ENCODE peak calls at places on chromosomes 3 and 15, in nine cellular contexts. One of them, this sample, is unnamed.

GRCh38 chr3:59774613-59775012 is 724.8 kb upstream of the CFAP20DC start:
- DNase-seq in PC-9: no peak
- DNase-seq in H9: no peak
- DNase-seq in HCT116: no peak
- DNase-seq in mesothelial cell of epicardium: no peak
- DNase-seq in Caco-2: no peak
- DNase-seq in endothelial cell: no peak
- DNase-seq in foreskin keratinocyte: peak
- DNase-seq in GM06990: no peak
- DNase-seq in this sample: no peak

GRCh38 chr15:53837263-53837662 is 77.8 kb upstream of the WDR72 start:
- DNase-seq in GM06990: no peak
- DNase-seq in Caco-2: no peak
- DNase-seq in foreskin keratinocyte: peak
- DNase-seq in endothelial cell: no peak
- DNase-seq in H9: no peak
- DNase-seq in HCT116: no peak
- DNase-seq in PC-9: no peak
- DNase-seq in mesothelial cell of epicardium: no peak
- DNase-seq in this sample: no peak

GRCh38 chr3:128095222-128095703 is 28.3 kb downstream of the RUVBL1 start:
- DNase-seq in HCT116: peak
- DNase-seq in GM06990: peak
- DNase-seq in Caco-2: peak
- DNase-seq in H9: peak
- DNase-seq in mesothelial cell of epicardium: peak
- DNase-seq in PC-9: peak
- DNase-seq in foreskin keratinocyte: peak
- DNase-seq in endothelial cell: peak
- DNase-seq in this sample: peak

GRCh38 chr3:126540342-126540849 is 16.4 kb downstream of the CHST13 start:
- DNase-seq in foreskin keratinocyte: peak
- DNase-seq in mesothelial cell of epicardium: no peak
- DNase-seq in GM06990: no peak
- DNase-seq in H9: peak
- DNase-seq in HCT116: peak
- DNase-seq in endothelial cell: no peak
- DNase-seq in Caco-2: no peak
- DNase-seq in PC-9: peak
- DNase-seq in this sample: no peak

GRCh38 chr3:101879102-101879501 is 29.8 kb downstream of the NFKBIZ start:
- DNase-seq in endothelial cell: no peak
- DNase-seq in HCT116: no peak
- DNase-seq in PC-9: no peak
- DNase-seq in Caco-2: no peak
- DNase-seq in mesothelial cell of epicardium: no peak
- DNase-seq in GM06990: no peak
- DNase-seq in H9: no peak
- DNase-seq in foreskin keratinocyte: no peak
- DNase-seq in this sample: no peak

GRCh38 chr3:56664823-56665222 is 18.2 kb downstream of the TASOR start:
- DNase-seq in endothelial cell: no peak
- DNase-seq in foreskin keratinocyte: no peak
- DNase-seq in mesothelial cell of epicardium: no peak
- DNase-seq in H9: no peak
- DNase-seq in PC-9: no peak
- DNase-seq in GM06990: no peak
- DNase-seq in HCT116: no peak
- DNase-seq in Caco-2: no peak
- DNase-seq in this sample: no peak

GRCh38 chr3:87035339-87035738 is 44.4 kb upstream of the VGLL3 start:
- DNase-seq in HCT116: no peak
- DNase-seq in mesothelial cell of epicardium: no peak
- DNase-seq in PC-9: no peak
- DNase-seq in H9: no peak
- DNase-seq in GM06990: no peak
- DNase-seq in foreskin keratinocyte: no peak
- DNase-seq in Caco-2: no peak
- DNase-seq in endothelial cell: no peak
- DNase-seq in this sample: no peak

GRCh38 chr15:90839187-90840071 is 29.0 kb upstream of the FURIN start:
- DNase-seq in Caco-2: no peak
- DNase-seq in endothelial cell: no peak
- DNase-seq in PC-9: peak
- DNase-seq in HCT116: no peak
- DNase-seq in GM06990: peak
- DNase-seq in foreskin keratinocyte: peak
- DNase-seq in H9: peak
- DNase-seq in mesothelial cell of epicardium: no peak
- DNase-seq in this sample: no peak

GRCh38 chr15:61364871-61365270 is 135.8 kb upstream of the RORA start:
- DNase-seq in H9: peak
- DNase-seq in PC-9: no peak
- DNase-seq in GM06990: no peak
- DNase-seq in Caco-2: peak
- DNase-seq in mesothelial cell of epicardium: no peak
- DNase-seq in endothelial cell: peak
- DNase-seq in HCT116: no peak
- DNase-seq in foreskin keratinocyte: no peak
- DNase-seq in this sample: no peak

GRCh38 chr3:86984271-86984670 is 6.7 kb downstream of the VGLL3 start:
- DNase-seq in H9: no peak
- DNase-seq in Caco-2: no peak
- DNase-seq in endothelial cell: no peak
- DNase-seq in HCT116: no peak
- DNase-seq in PC-9: no peak
- DNase-seq in GM06990: no peak
- DNase-seq in foreskin keratinocyte: no peak
- DNase-seq in mesothelial cell of epicardium: no peak
- DNase-seq in this sample: no peak

GRCh38 chr15:43977072-43977884 is 150.5 kb downstream of the WDR76 start:
- DNase-seq in HCT116: peak
- DNase-seq in endothelial cell: no peak
- DNase-seq in GM06990: peak
- DNase-seq in H9: no peak
- DNase-seq in PC-9: peak
- DNase-seq in foreskin keratinocyte: peak
- DNase-seq in Caco-2: no peak
- DNase-seq in mesothelial cell of epicardium: no peak
- DNase-seq in this sample: peak

GRCh38 chr3:98556164-98557130 is 24.7 kb downstream of the GPR15 start:
- DNase-seq in endothelial cell: no peak
- DNase-seq in H9: no peak
- DNase-seq in Caco-2: no peak
- DNase-seq in GM06990: peak
- DNase-seq in foreskin keratinocyte: no peak
- DNase-seq in mesothelial cell of epicardium: no peak
- DNase-seq in PC-9: no peak
- DNase-seq in HCT116: peak
- DNase-seq in this sample: peak

DNA sequence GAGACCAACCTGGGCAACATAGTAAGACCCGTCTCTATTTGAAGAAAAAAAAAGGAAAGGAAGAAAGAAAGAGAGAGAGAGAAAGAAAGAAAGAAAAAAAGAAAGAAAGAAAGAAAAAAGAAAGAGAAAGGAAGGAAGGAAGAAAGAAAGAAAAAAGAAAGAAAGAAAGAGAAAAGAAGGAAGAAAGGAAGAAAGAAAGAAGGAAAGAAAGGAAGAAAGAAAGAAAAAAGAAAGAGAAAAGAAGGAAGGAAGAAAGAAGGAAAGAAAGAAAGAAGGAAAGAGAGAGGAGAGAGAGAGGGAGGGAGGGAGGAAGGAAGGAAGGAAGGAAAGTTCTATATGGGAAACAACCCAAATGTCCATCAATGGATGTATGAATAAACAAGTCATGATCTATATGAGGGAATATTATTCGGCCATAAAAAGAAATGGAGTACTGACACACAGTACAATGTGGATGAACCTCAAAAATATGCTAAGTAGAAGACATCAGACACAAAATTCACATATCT is 28.8 kb upstream of the TM4SF1 start:
- DNase-seq in HCT116: no peak
- DNase-seq in PC-9: no peak
- DNase-seq in GM06990: no peak
- DNase-seq in endothelial cell: no peak
- DNase-seq in H9: no peak
- DNase-seq in mesothelial cell of epicardium: no peak
- DNase-seq in foreskin keratinocyte: no peak
- DNase-seq in Caco-2: no peak
- DNase-seq in this sample: no peak
- TF ChIP-seq CTCF in HCT116: no peak
- TF ChIP-seq CTCF in PC-9: no peak
- TF ChIP-seq CTCF in GM06990: no peak
- TF ChIP-seq CTCF in endothelial cell: no peak
- TF ChIP-seq CTCF in H9: no peak
- TF ChIP-seq CTCF in mesothelial cell of epicardium: no peak
- TF ChIP-seq CTCF in foreskin keratinocyte: no peak
- TF ChIP-seq CTCF in Caco-2: no peak
- TF ChIP-seq CTCF in this sample: no peak

DNA sequence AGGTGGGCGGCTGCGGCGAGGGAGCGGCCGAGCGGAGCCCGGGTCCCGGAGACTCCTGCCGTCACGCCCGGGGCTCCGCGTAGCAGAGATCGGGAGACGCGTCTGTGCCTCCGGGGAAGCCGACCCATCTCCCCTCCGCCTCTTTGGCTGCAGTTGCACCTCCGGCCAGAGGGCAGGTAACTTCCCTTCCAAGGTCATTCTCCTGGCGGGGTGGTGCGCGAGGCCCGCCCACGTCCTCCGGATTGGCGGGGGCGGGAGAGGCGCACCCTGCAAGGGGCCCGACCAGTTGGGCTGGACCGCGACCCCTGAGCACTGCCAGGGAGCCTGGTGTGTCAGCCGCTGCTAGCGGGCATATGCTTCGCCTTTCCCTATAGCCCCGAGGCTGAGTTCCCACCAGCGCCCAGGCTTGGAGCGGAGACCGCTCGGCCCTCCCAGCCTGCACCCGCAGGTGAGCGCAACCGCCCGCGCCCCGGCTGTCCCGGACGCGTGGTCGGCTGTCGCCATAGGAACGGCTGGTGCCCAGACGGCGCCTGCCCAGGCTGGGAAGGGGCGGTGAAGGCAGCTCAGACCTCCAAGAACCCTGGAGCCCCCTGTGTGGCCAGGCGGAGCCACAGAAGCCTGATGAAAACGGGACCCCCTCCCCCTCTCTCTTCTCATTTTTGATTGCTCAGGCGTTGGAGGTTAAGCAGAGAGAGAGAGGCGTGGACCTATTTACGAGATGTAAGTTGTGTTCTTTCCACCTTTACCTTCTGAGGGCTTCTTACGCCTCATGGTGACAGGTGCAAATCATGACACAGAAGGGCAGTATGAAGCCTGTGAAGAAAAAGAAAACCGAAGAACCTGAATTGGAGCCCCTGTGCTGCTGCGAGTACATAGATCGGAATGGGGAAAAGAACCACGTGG is 453 bp downstream of the ZDHHC23 start:
- DNase-seq in endothelial cell: peak
- DNase-seq in PC-9: peak
- DNase-seq in GM06990: peak
- DNase-seq in foreskin keratinocyte: peak
- DNase-seq in H9: peak
- DNase-seq in HCT116: no peak
- DNase-seq in Caco-2: peak
- DNase-seq in mesothelial cell of epicardium: peak
- DNase-seq in this sample: no peak
- TF ChIP-seq CTCF in endothelial cell: no peak
- TF ChIP-seq CTCF in PC-9: no peak
- TF ChIP-seq CTCF in GM06990: no peak
- TF ChIP-seq CTCF in foreskin keratinocyte: no peak
- TF ChIP-seq CTCF in H9: peak
- TF ChIP-seq CTCF in HCT116: no peak
- TF ChIP-seq CTCF in Caco-2: peak
- TF ChIP-seq CTCF in mesothelial cell of epicardium: no peak
- TF ChIP-seq CTCF in this sample: no peak

DNA sequence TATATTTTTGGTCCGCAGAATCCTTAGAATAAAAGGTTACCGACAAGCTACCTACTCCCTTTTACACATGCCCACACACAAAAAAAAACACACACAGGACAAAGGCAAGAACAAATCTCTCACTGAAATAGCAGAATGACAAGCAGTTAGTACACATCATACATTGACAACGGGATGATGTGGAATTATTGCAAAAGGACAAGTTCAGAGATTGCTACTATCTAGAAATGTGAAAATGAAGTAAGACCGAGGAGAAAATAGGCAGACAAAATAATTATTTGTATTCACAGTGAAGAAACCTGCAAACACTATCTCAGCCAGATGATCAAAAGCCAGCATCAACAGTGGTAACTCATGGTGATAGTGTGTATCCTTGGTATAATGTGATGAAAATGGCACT is 112.2 kb upstream of the C3orf80 start:
- DNase-seq in GM06990: no peak
- DNase-seq in foreskin keratinocyte: no peak
- DNase-seq in PC-9: no peak
- DNase-seq in endothelial cell: no peak
- DNase-seq in Caco-2: no peak
- DNase-seq in H9: no peak
- DNase-seq in mesothelial cell of epicardium: no peak
- DNase-seq in HCT116: no peak
- DNase-seq in this sample: no peak
- TF ChIP-seq CTCF in GM06990: no peak
- TF ChIP-seq CTCF in foreskin keratinocyte: no peak
- TF ChIP-seq CTCF in PC-9: no peak
- TF ChIP-seq CTCF in endothelial cell: no peak
- TF ChIP-seq CTCF in Caco-2: no peak
- TF ChIP-seq CTCF in H9: no peak
- TF ChIP-seq CTCF in mesothelial cell of epicardium: no peak
- TF ChIP-seq CTCF in HCT116: no peak
- TF ChIP-seq CTCF in this sample: no peak

GRCh38 chr3:143329567-143330164 is 210.1 kb downstream of the CHST2 start:
- DNase-seq in Caco-2: peak
- DNase-seq in foreskin keratinocyte: no peak
- DNase-seq in mesothelial cell of epicardium: no peak
- DNase-seq in endothelial cell: no peak
- DNase-seq in PC-9: no peak
- DNase-seq in HCT116: no peak
- DNase-seq in H9: peak
- DNase-seq in GM06990: no peak
- DNase-seq in this sample: no peak

GRCh38 chr3:143328459-143328858 is 208.9 kb downstream of the CHST2 start:
- DNase-seq in GM06990: no peak
- DNase-seq in HCT116: no peak
- DNase-seq in Caco-2: no peak
- DNase-seq in H9: no peak
- DNase-seq in mesothelial cell of epicardium: no peak
- DNase-seq in endothelial cell: no peak
- DNase-seq in foreskin keratinocyte: no peak
- DNase-seq in PC-9: no peak
- DNase-seq in this sample: no peak

GRCh38 chr3:143326983-143327382 is 207.4 kb downstream of the CHST2 start:
- DNase-seq in PC-9: no peak
- DNase-seq in HCT116: no peak
- DNase-seq in endothelial cell: no peak
- DNase-seq in GM06990: no peak
- DNase-seq in mesothelial cell of epicardium: no peak
- DNase-seq in foreskin keratinocyte: no peak
- DNase-seq in Caco-2: no peak
- DNase-seq in H9: no peak
- DNase-seq in this sample: no peak

GRCh38 chr3:143330316-143330868 is 210.8 kb downstream of the CHST2 start:
- DNase-seq in PC-9: no peak
- DNase-seq in H9: no peak
- DNase-seq in GM06990: no peak
- DNase-seq in mesothelial cell of epicardium: no peak
- DNase-seq in foreskin keratinocyte: no peak
- DNase-seq in HCT116: no peak
- DNase-seq in Caco-2: no peak
- DNase-seq in endothelial cell: no peak
- DNase-seq in this sample: no peak

GRCh38 chr3:143327388-143327787 is 207.8 kb downstream of the CHST2 start:
- DNase-seq in mesothelial cell of epicardium: no peak
- DNase-seq in foreskin keratinocyte: peak
- DNase-seq in endothelial cell: no peak
- DNase-seq in GM06990: no peak
- DNase-seq in Caco-2: no peak
- DNase-seq in HCT116: no peak
- DNase-seq in PC-9: no peak
- DNase-seq in H9: no peak
- DNase-seq in this sample: no peak
- TF ChIP-seq CTCF in mesothelial cell of epicardium: no peak
- TF ChIP-seq CTCF in foreskin keratinocyte: peak
- TF ChIP-seq CTCF in endothelial cell: no peak
- TF ChIP-seq CTCF in GM06990: peak
- TF ChIP-seq CTCF in Caco-2: no peak
- TF ChIP-seq CTCF in HCT116: peak
- TF ChIP-seq CTCF in PC-9: no peak
- TF ChIP-seq CTCF in H9: no peak
- TF ChIP-seq CTCF in this sample: no peak